ENCODE peak calls at places on chromosomes 11 and 22, in ten cellular contexts. One of them, this sample, is unnamed.
A peak's percentile ranks its signal among the peaks of the same experiment; 100 is the strongest.

GRCh38 chr11:119615003-119615878 is 113.8 kb downstream of the NECTIN1 start:
- DNase-seq in colonic mucosa: no peak
- DNase-seq in cardiac muscle cell: peak; percentile 73
- DNase-seq in neural progenitor cell: no peak
- DNase-seq in upper lobe of right lung: no peak
- DNase-seq in suprapubic skin: no peak
- DNase-seq in tibial artery: no peak
- DNase-seq in heart left ventricle: no peak
- DNase-seq in mucosa of descending colon: no peak
- DNase-seq in H9: no peak
- DNase-seq in this sample: no peak

GRCh38 chr11:110128161-110128560 is 35.0 kb downstream of the ZC3H12C start:
- DNase-seq in upper lobe of right lung: no peak
- DNase-seq in neural progenitor cell: peak; percentile 93
- DNase-seq in H9: no peak
- DNase-seq in mucosa of descending colon: no peak
- DNase-seq in cardiac muscle cell: peak; percentile 42
- DNase-seq in colonic mucosa: no peak
- DNase-seq in tibial artery: no peak
- DNase-seq in suprapubic skin: no peak
- DNase-seq in heart left ventricle: no peak
- DNase-seq in this sample: no peak

GRCh38 chr22:49801391-49802060 is 26.1 kb downstream of the BRD1 start:
- DNase-seq in upper lobe of right lung: no peak
- DNase-seq in suprapubic skin: no peak
- DNase-seq in neural progenitor cell: no peak
- DNase-seq in mucosa of descending colon: no peak
- DNase-seq in H9: no peak
- DNase-seq in cardiac muscle cell: no peak
- DNase-seq in heart left ventricle: no peak
- DNase-seq in colonic mucosa: no peak
- DNase-seq in tibial artery: no peak
- DNase-seq in this sample: no peak

GRCh38 chr22:43213066-43213465 is 26.1 kb upstream of the TTLL12 start:
- DNase-seq in heart left ventricle: no peak
- DNase-seq in H9: peak; percentile 71
- DNase-seq in suprapubic skin: no peak
- DNase-seq in tibial artery: no peak
- DNase-seq in cardiac muscle cell: peak; percentile 19
- DNase-seq in mucosa of descending colon: no peak
- DNase-seq in colonic mucosa: no peak
- DNase-seq in upper lobe of right lung: no peak
- DNase-seq in neural progenitor cell: peak; percentile 55
- DNase-seq in this sample: no peak

GRCh38 chr11:78429209-78429608 is 11.6 kb upstream of the GAB2 start:
- DNase-seq in colonic mucosa: no peak
- DNase-seq in tibial artery: no peak
- DNase-seq in mucosa of descending colon: no peak
- DNase-seq in upper lobe of right lung: no peak
- DNase-seq in heart left ventricle: no peak
- DNase-seq in cardiac muscle cell: peak; percentile 14
- DNase-seq in H9: no peak
- DNase-seq in suprapubic skin: no peak
- DNase-seq in neural progenitor cell: no peak
- DNase-seq in this sample: no peak

GRCh38 chr11:107123022-107123421 is 104.7 kb upstream of the GUCY1A2 start:
- DNase-seq in heart left ventricle: no peak
- DNase-seq in suprapubic skin: no peak
- DNase-seq in cardiac muscle cell: peak; percentile 3
- DNase-seq in H9: no peak
- DNase-seq in neural progenitor cell: no peak
- DNase-seq in mucosa of descending colon: no peak
- DNase-seq in tibial artery: no peak
- DNase-seq in upper lobe of right lung: no peak
- DNase-seq in colonic mucosa: no peak
- DNase-seq in this sample: no peak

GRCh38 chr11:116610190-116610589 is 162.6 kb downstream of the BUD13 start:
- DNase-seq in heart left ventricle: no peak
- DNase-seq in neural progenitor cell: no peak
- DNase-seq in upper lobe of right lung: no peak
- DNase-seq in tibial artery: no peak
- DNase-seq in cardiac muscle cell: no peak
- DNase-seq in mucosa of descending colon: no peak
- DNase-seq in suprapubic skin: no peak
- DNase-seq in H9: no peak
- DNase-seq in colonic mucosa: no peak
- DNase-seq in this sample: no peak

GRCh38 chr22:28780296-28780695 is 7.8 kb downstream of the CCDC117 start:
- DNase-seq in cardiac muscle cell: no peak
- DNase-seq in neural progenitor cell: no peak
- DNase-seq in upper lobe of right lung: no peak
- DNase-seq in heart left ventricle: no peak
- DNase-seq in colonic mucosa: no peak
- DNase-seq in H9: no peak
- DNase-seq in suprapubic skin: no peak
- DNase-seq in tibial artery: no peak
- DNase-seq in mucosa of descending colon: no peak
- DNase-seq in this sample: no peak

GRCh38 chr22:41523464-41524221 is 20.6 kb downstream of the POLR3H start:
- DNase-seq in H9: peak; percentile 58
- DNase-seq in heart left ventricle: no peak
- DNase-seq in tibial artery: peak; percentile 81
- DNase-seq in cardiac muscle cell: peak; percentile 37
- DNase-seq in suprapubic skin: peak; percentile 73
- DNase-seq in upper lobe of right lung: no peak
- DNase-seq in neural progenitor cell: no peak
- DNase-seq in mucosa of descending colon: no peak
- DNase-seq in colonic mucosa: no peak
- DNase-seq in this sample: peak; percentile 25

GRCh38 chr22:27492566-27493201 is 308.9 kb downstream of the MN1 start:
- DNase-seq in colonic mucosa: no peak
- DNase-seq in heart left ventricle: no peak
- DNase-seq in tibial artery: no peak
- DNase-seq in mucosa of descending colon: no peak
- DNase-seq in suprapubic skin: no peak
- DNase-seq in neural progenitor cell: no peak
- DNase-seq in upper lobe of right lung: no peak
- DNase-seq in cardiac muscle cell: no peak
- DNase-seq in H9: no peak
- DNase-seq in this sample: no peak

GRCh38 chr22:47123827-47124442 is 361.5 kb downstream of the TBC1D22A start:
- DNase-seq in colonic mucosa: no peak
- DNase-seq in H9: no peak
- DNase-seq in tibial artery: peak; percentile 40
- DNase-seq in suprapubic skin: no peak
- DNase-seq in mucosa of descending colon: peak; percentile 14
- DNase-seq in cardiac muscle cell: no peak
- DNase-seq in heart left ventricle: peak; percentile 38
- DNase-seq in upper lobe of right lung: peak; percentile 47
- DNase-seq in neural progenitor cell: no peak
- DNase-seq in this sample: no peak

GRCh38 chr11:63660972-63661371 is 10.2 kb downstream of the ATL3 start:
- DNase-seq in tibial artery: no peak
- DNase-seq in suprapubic skin: no peak
- DNase-seq in colonic mucosa: no peak
- DNase-seq in H9: no peak
- DNase-seq in mucosa of descending colon: no peak
- DNase-seq in heart left ventricle: no peak
- DNase-seq in upper lobe of right lung: no peak
- DNase-seq in cardiac muscle cell: no peak
- DNase-seq in neural progenitor cell: no peak
- DNase-seq in this sample: no peak

GRCh38 chr22:42271906-42272305 is 1.5 kb upstream of the TCF20 start:
- DNase-seq in suprapubic skin: no peak
- DNase-seq in mucosa of descending colon: no peak
- DNase-seq in tibial artery: no peak
- DNase-seq in upper lobe of right lung: no peak
- DNase-seq in cardiac muscle cell: no peak
- DNase-seq in colonic mucosa: no peak
- DNase-seq in heart left ventricle: no peak
- DNase-seq in neural progenitor cell: no peak
- DNase-seq in H9: no peak
- DNase-seq in this sample: no peak

GRCh38 chr22:20080445-20080775 is 369 bp downstream of the DGCR8 start:
- DNase-seq in heart left ventricle: peak; percentile 79
- DNase-seq in suprapubic skin: no peak
- DNase-seq in neural progenitor cell: peak; percentile 87
- DNase-seq in mucosa of descending colon: peak; percentile 85
- DNase-seq in upper lobe of right lung: peak; percentile 89
- DNase-seq in tibial artery: peak; percentile 75
- DNase-seq in colonic mucosa: peak; percentile 68
- DNase-seq in H9: peak; percentile 52
- DNase-seq in cardiac muscle cell: peak; percentile 52
- DNase-seq in this sample: peak; percentile 64

GRCh38 chr11:96219981-96220623 is 122.9 kb downstream of the MAML2 start:
- DNase-seq in cardiac muscle cell: peak; percentile 61
- DNase-seq in upper lobe of right lung: no peak
- DNase-seq in tibial artery: peak; percentile 77
- DNase-seq in colonic mucosa: no peak
- DNase-seq in suprapubic skin: no peak
- DNase-seq in heart left ventricle: no peak
- DNase-seq in neural progenitor cell: peak; percentile 26
- DNase-seq in mucosa of descending colon: no peak
- DNase-seq in H9: no peak
- DNase-seq in this sample: no peak

GRCh38 chr22:25492950-25493790 is 71.3 kb upstream of the GRK3 start:
- DNase-seq in colonic mucosa: no peak
- DNase-seq in tibial artery: no peak
- DNase-seq in upper lobe of right lung: no peak
- DNase-seq in H9: no peak
- DNase-seq in neural progenitor cell: no peak
- DNase-seq in suprapubic skin: no peak
- DNase-seq in cardiac muscle cell: no peak
- DNase-seq in mucosa of descending colon: no peak
- DNase-seq in heart left ventricle: no peak
- DNase-seq in this sample: no peak

GRCh38 chr11:60970369-60970774 is 1.1 kb upstream of the CD6 start:
- DNase-seq in heart left ventricle: peak; percentile 82
- DNase-seq in tibial artery: no peak
- DNase-seq in mucosa of descending colon: peak; percentile 79
- DNase-seq in neural progenitor cell: peak; percentile 68
- DNase-seq in colonic mucosa: peak; percentile 67
- DNase-seq in cardiac muscle cell: peak; percentile 56
- DNase-seq in upper lobe of right lung: peak; percentile 86
- DNase-seq in H9: peak; percentile 69
- DNase-seq in suprapubic skin: no peak
- DNase-seq in this sample: peak; percentile 69

GRCh38 chr11:33723238-33723881 is 12.9 kb downstream of the CD59 start:
- DNase-seq in upper lobe of right lung: no peak
- DNase-seq in H9: no peak
- DNase-seq in neural progenitor cell: no peak
- DNase-seq in tibial artery: no peak
- DNase-seq in colonic mucosa: no peak
- DNase-seq in cardiac muscle cell: peak; percentile 87
- DNase-seq in heart left ventricle: no peak
- DNase-seq in suprapubic skin: no peak
- DNase-seq in mucosa of descending colon: no peak
- DNase-seq in this sample: no peak
- H3K4me1 ChIP-seq in upper lobe of right lung: peaks cover 61% of the 10 kb centered on the region
- H3K4me1 ChIP-seq in H9: peaks cover 3% of the 10 kb centered on the region
- H3K4me1 ChIP-seq in neural progenitor cell: peaks cover 12% of the 10 kb centered on the region
- H3K4me1 ChIP-seq in tibial artery: peaks cover 53% of the 10 kb centered on the region
- H3K4me1 ChIP-seq in colonic mucosa: peaks cover 9% of the 10 kb centered on the region
- H3K4me1 ChIP-seq in cardiac muscle cell: peaks cover 15% of the 10 kb centered on the region
- H3K4me1 ChIP-seq in heart left ventricle: peaks cover 57% of the 10 kb centered on the region
- H3K4me1 ChIP-seq in suprapubic skin: peaks cover 81% of the 10 kb centered on the region
- H3K4me1 ChIP-seq in mucosa of descending colon: peaks cover 14% of the 10 kb centered on the region
- H3K4me1 ChIP-seq in this sample: peaks cover 85% of the 10 kb centered on the region

GRCh38 chr11:71914127-71914526 is 14.3 kb downstream of the XNDC1N start:
- DNase-seq in colonic mucosa: no peak
- DNase-seq in cardiac muscle cell: no peak
- DNase-seq in mucosa of descending colon: no peak
- DNase-seq in suprapubic skin: no peak
- DNase-seq in upper lobe of right lung: no peak
- DNase-seq in heart left ventricle: no peak
- DNase-seq in H9: no peak
- DNase-seq in tibial artery: no peak
- DNase-seq in neural progenitor cell: no peak
- DNase-seq in this sample: no peak
- H3K4me1 ChIP-seq in colonic mucosa: no peaks in the 10 kb centered on the region
- H3K4me1 ChIP-seq in cardiac muscle cell: no peaks in the 10 kb centered on the region
- H3K4me1 ChIP-seq in mucosa of descending colon: no peaks in the 10 kb centered on the region
- H3K4me1 ChIP-seq in suprapubic skin: no peaks in the 10 kb centered on the region
- H3K4me1 ChIP-seq in upper lobe of right lung: no peaks in the 10 kb centered on the region
- H3K4me1 ChIP-seq in heart left ventricle: no peaks in the 10 kb centered on the region
- H3K4me1 ChIP-seq in H9: no peaks in the 10 kb centered on the region
- H3K4me1 ChIP-seq in tibial artery: no peaks in the 10 kb centered on the region
- H3K4me1 ChIP-seq in neural progenitor cell: no peaks in the 10 kb centered on the region
- H3K4me1 ChIP-seq in this sample: no peaks in the 10 kb centered on the region

DNA sequence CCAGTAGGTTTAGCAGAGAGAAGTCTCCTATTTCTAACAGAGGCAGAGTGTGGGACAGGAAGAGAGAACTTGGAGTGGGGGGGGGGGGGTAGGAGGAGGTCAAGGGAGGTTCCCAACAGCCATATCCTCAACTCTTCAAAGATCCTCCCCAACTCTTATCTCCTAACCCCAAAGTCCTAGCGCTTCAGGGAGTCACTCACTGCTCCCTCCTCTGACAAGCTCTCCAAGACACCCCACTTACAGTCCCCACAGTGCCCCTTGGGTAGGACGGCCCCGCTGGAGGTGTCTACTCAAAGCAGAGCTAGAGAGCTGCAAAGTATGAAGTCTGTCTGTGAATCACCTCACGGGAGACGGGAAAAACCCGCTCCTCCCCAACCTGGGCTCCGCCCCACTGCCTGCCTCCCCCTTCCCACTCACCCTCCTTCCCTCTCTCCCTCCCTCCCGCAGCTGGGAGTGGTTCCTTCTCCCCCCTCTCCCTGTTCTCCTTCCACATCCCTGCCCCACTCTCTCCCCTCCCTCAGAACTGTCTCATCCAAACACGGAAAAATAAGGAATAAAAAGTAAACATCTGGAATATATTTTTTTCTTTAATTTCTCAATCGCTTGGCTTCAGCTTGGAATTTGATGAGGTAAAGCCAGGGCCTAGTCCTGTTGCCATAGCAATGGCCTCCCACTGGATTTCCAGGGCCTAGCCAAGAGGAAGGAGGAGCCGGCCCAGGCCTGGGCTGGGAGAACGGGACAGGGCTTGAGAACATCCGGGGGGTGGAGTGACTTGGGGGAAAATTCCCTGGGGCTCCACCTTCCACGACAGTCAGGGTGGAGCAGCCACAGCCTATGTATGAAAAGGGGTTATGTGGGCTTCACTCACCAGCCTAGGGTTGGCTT is 2.5 kb downstream of the TNKS1BP1 start:
- DNase-seq in colonic mucosa: peak; percentile 92
- DNase-seq in upper lobe of right lung: peak; percentile 93
- DNase-seq in mucosa of descending colon: peak; percentile 86
- DNase-seq in H9: peak; percentile 84
- DNase-seq in suprapubic skin: peak; percentile 97
- DNase-seq in cardiac muscle cell: peak; percentile 99
- DNase-seq in tibial artery: peak; percentile 98
- DNase-seq in heart left ventricle: peak; percentile 91
- DNase-seq in neural progenitor cell: peak; percentile 88
- DNase-seq in this sample: peak; percentile 89
- H3K4me1 ChIP-seq in colonic mucosa: peaks cover 4% of the 10 kb centered on the region
- H3K4me1 ChIP-seq in upper lobe of right lung: peaks cover 64% of the 10 kb centered on the region
- H3K4me1 ChIP-seq in mucosa of descending colon: peaks cover 52% of the 10 kb centered on the region
- H3K4me1 ChIP-seq in H9: peaks cover 13% of the 10 kb centered on the region
- H3K4me1 ChIP-seq in suprapubic skin: peaks cover 82% of the 10 kb centered on the region
- H3K4me1 ChIP-seq in cardiac muscle cell: peaks cover 33% of the 10 kb centered on the region
- H3K4me1 ChIP-seq in tibial artery: peaks cover 75% of the 10 kb centered on the region
- H3K4me1 ChIP-seq in heart left ventricle: peaks cover 27% of the 10 kb centered on the region
- H3K4me1 ChIP-seq in neural progenitor cell: peaks cover 38% of the 10 kb centered on the region
- H3K4me1 ChIP-seq in this sample: peaks cover 63% of the 10 kb centered on the region

GRCh38 chr22:17924735-17925727 is 99.3 kb downstream of the MICAL3 start:
- DNase-seq in upper lobe of right lung: no peak
- DNase-seq in suprapubic skin: peak; percentile 45
- DNase-seq in heart left ventricle: no peak
- DNase-seq in H9: no peak
- DNase-seq in neural progenitor cell: no peak
- DNase-seq in colonic mucosa: no peak
- DNase-seq in tibial artery: no peak
- DNase-seq in mucosa of descending colon: no peak
- DNase-seq in cardiac muscle cell: peak; percentile 47
- DNase-seq in this sample: no peak
- H3K4me1 ChIP-seq in upper lobe of right lung: peaks cover 49% of the 10 kb centered on the region
- H3K4me1 ChIP-seq in suprapubic skin: peaks cover 47% of the 10 kb centered on the region
- H3K4me1 ChIP-seq in heart left ventricle: peaks cover 38% of the 10 kb centered on the region
- H3K4me1 ChIP-seq in H9: peaks cover 11% of the 10 kb centered on the region
- H3K4me1 ChIP-seq in neural progenitor cell: peaks cover 8% of the 10 kb centered on the region
- H3K4me1 ChIP-seq in colonic mucosa: peaks cover 9% of the 10 kb centered on the region
- H3K4me1 ChIP-seq in tibial artery: peaks cover 62% of the 10 kb centered on the region
- H3K4me1 ChIP-seq in mucosa of descending colon: peaks cover 34% of the 10 kb centered on the region
- H3K4me1 ChIP-seq in cardiac muscle cell: peaks cover 40% of the 10 kb centered on the region
- H3K4me1 ChIP-seq in this sample: peaks cover 62% of the 10 kb centered on the region

This sample was measured in psoas muscle.